ENCODE peak calls at places on chromosome 1, in seven cellular contexts. J, X, E, D, Y, V and M are unnamed samples.

GRCh38 chr1:155174334-155175280 is 958 bp downstream of the TRIM46 start:
- DNase-seq in J (no peak), X (peak; percentile 48), E (peak; percentile 38), D (peak; percentile 69), Y (peak; percentile 36), V (peak; percentile 24), M (no peak)

GRCh38 chr1:219090618-219091017 is 83.1 kb upstream of the LYPLAL1 start:
- DNase-seq in J (no peak), X (no peak), E (no peak), D (no peak), Y (no peak), V (no peak), M (no peak)

GRCh38 chr1:67590329-67590728 is 94.7 kb upstream of the GADD45A start:
- DNase-seq in J (no peak), X (no peak), E (peak; percentile 18), D (peak; percentile 73), Y (no peak), V (peak; percentile 97), M (no peak)

GRCh38 chr1:234214129-234214910 is 158.9 kb upstream of the COA6 start:
- DNase-seq in J (no peak), X (peak; percentile 59), E (peak; percentile 14), D (peak; percentile 74), Y (peak; percentile 52), V (no peak), M (peak; percentile 81)

GRCh38 chr1:234908571-234908970 is 220.1 kb downstream of the TOMM20 start:
- DNase-seq in J (no peak), X (no peak), E (no peak), D (no peak), Y (no peak), V (no peak), M (no peak)

GRCh38 chr1:166811691-166812090 is 27.6 kb upstream of the POGK start:
- DNase-seq in J (no peak), X (no peak), E (no peak), D (no peak), Y (no peak), V (no peak), M (no peak)

GRCh38 chr1:175591083-175591743 is 152.2 kb downstream of the TNR start:
- DNase-seq in J (no peak), X (no peak), E (no peak), D (no peak), Y (no peak), V (peak; percentile 7), M (no peak)

GRCh38 chr1:226903819-226904710 is 33.6 kb downstream of the PSEN2 start:
- DNase-seq in J (no peak), X (no peak), E (no peak), D (peak; percentile 86), Y (no peak), V (no peak), M (no peak)

GRCh38 chr1:204257446-204257845 is 43.7 kb upstream of the GOLT1A start:
- DNase-seq in J (no peak), X (no peak), E (no peak), D (no peak), Y (no peak), V (no peak), M (no peak)

GRCh38 chr1:116569776-116570357 is 959 bp downstream of the CD58 start:
- DNase-seq in J (no peak), X (no peak), E (peak; percentile 80), D (peak; percentile 72), Y (no peak), V (no peak), M (no peak)

GRCh38 chr1:241972703-241973375 is 15.3 kb downstream of the BECN2 start:
- DNase-seq in J (no peak), X (no peak), E (no peak), D (no peak), Y (no peak), V (no peak), M (no peak)

GRCh38 chr1:41728403-41729202 is 190.1 kb downstream of the HIVEP3 start:
- DNase-seq in J (peak; percentile 89), X (no peak), E (peak; percentile 55), D (no peak), Y (peak; percentile 67), V (no peak), M (no peak)

GRCh38 chr1:30629501-30629900 is 93.9 kb downstream of the MATN1 start:
- DNase-seq in J (no peak), X (no peak), E (no peak), D (peak; percentile 56), Y (no peak), V (no peak), M (no peak)

GRCh38 chr1:210214573-210215409 is 17.8 kb upstream of the SERTAD4 start:
- DNase-seq in J (no peak), X (no peak), E (peak; percentile 15), D (no peak), Y (no peak), V (no peak), M (no peak)

GRCh38 chr1:41380979-41381690 is 19.9 kb downstream of the FOXO6 start:
- DNase-seq in J (no peak), X (no peak), E (no peak), D (peak; percentile 90), Y (no peak), V (no peak), M (no peak)

GRCh38 chr1:235158680-235159079 is 2.4 kb downstream of the RBM34 start:
- DNase-seq in J (no peak), X (no peak), E (no peak), D (no peak), Y (no peak), V (no peak), M (no peak)

GRCh38 chr1:114153621-114154145 is at the start of gene SYT6:
- DNase-seq in J (no peak), X (no peak), E (no peak), D (no peak), Y (no peak), V (no peak), M (no peak)

GRCh38 chr1:10624256-10625050 is 149.7 kb downstream of the PEX14 start:
- DNase-seq in J (no peak), X (peak; percentile 50), E (no peak), D (peak; percentile 63), Y (no peak), V (no peak), M (no peak)

GRCh38 chr1:108560143-108560429 is 186 bp downstream of the EEIG2 start:
- DNase-seq in J (no peak), X (no peak), E (no peak), D (no peak), Y (no peak), V (no peak), M (no peak)

GRCh38 chr1:109084563-109085517 is 5.7 kb upstream of the TMEM167B start:
- DNase-seq in J (no peak), X (no peak), E (no peak), D (no peak), Y (no peak), V (no peak), M (no peak)

GRCh38 chr1:45004281-45004920 is 6.7 kb downstream of the HECTD3 start:
- DNase-seq in J (no peak), X (no peak), E (no peak), D (no peak), Y (no peak), V (no peak), M (no peak)

GRCh38 chr1:44999232-44999631 is 11.9 kb downstream of the HECTD3 start:
- DNase-seq in J (no peak), X (no peak), E (no peak), D (no peak), Y (no peak), V (no peak), M (no peak)

GRCh38 chr1:45003741-45004140 is 7.4 kb downstream of the HECTD3 start:
- DNase-seq in J (no peak), X (no peak), E (no peak), D (no peak), Y (no peak), V (no peak), M (no peak)

GRCh38 chr1:45002650-45003645 is 8.2 kb downstream of the HECTD3 start:
- DNase-seq in J (no peak), X (no peak), E (no peak), D (no peak), Y (no peak), V (no peak), M (no peak)

GRCh38 chr1:45001011-45001481 is 10.1 kb downstream of the HECTD3 start:
- DNase-seq in J (no peak), X (peak; percentile 77), E (no peak), D (no peak), Y (no peak), V (no peak), M (no peak)
- TF ChIP-seq POLR2AphosphoS5 in J (no peak), X (no peak), E (no peak), D (no peak), Y (peak; percentile 29), V (no peak), M (no peak)

GRCh38 chr1:95089888-95090287 is 17.1 kb upstream of the ALG14 start:
- DNase-seq in J (no peak), X (no peak), E (no peak), D (no peak), Y (no peak), V (no peak), M (no peak)

GRCh38 chr1:95085376-95085775 is 12.6 kb upstream of the ALG14 start:
- DNase-seq in J (no peak), X (no peak), E (no peak), D (no peak), Y (no peak), V (no peak), M (no peak)

GRCh38 chr1:95084317-95085176 is 11.8 kb upstream of the ALG14 start:
- DNase-seq in J (no peak), X (no peak), E (no peak), D (no peak), Y (peak; percentile 37), V (peak; percentile 39), M (peak; percentile 17)

GRCh38 chr1:95086949-95087533 is 14.3 kb upstream of the ALG14 start:
- DNase-seq in J (no peak), X (no peak), E (no peak), D (no peak), Y (no peak), V (peak; percentile 84), M (no peak)
- TF ChIP-seq POLR2AphosphoS5 in J (no peak), X (no peak), E (peak; percentile 11), D (peak; percentile 42), Y (no peak), V (peak; percentile 17), M (no peak)

GRCh38 chr1:19351858-19352257 is 39.7 kb downstream of the SLC66A1 start:
- DNase-seq in J (no peak), X (no peak), E (no peak), D (peak; percentile 83), Y (no peak), V (no peak), M (no peak)
- TF ChIP-seq POLR2AphosphoS5 in J (no peak), X (no peak), E (peak; percentile 31), D (peak; percentile 64), Y (no peak), V (no peak), M (no peak)

DNA sequence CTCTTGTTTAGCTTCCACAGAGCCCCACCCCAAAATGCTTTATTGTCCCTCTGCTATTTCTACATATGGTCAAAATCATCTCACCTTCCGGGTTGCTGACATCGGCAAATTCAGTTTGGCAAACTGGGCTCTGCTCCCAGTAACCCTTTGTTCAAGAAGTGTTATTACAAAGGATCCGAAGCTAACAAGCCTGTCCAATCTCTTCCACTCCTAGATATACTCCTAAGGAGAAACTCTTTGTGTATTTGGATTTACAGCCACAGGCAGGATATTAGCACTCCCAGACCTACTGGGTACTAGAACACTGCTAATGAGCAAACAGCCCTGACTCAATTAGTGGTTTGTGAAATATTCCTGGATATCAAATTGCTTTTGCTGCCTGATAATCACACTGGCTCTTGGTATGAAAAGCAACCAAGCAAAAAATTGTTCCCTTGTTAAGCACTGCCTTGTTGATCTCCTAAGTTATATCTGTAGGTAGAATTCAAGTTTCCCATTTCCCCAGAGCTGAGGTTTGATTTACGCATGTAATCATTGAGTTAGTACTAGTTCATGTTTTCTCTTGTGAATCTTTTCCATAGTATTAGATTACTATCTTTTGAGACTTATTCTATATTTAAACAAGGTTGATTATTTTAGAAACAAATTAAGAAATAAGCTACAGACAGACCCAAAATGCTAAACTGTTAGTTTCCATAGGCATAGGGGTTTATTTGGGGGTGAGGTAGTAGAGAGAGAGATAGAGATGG is 3.8 kb downstream of the JUN start:
- DNase-seq in J (no peak), X (peak; percentile 53), E (peak; percentile 77), D (peak; percentile 72), Y (no peak), V (peak; percentile 79), M (no peak)
- TF ChIP-seq POLR2AphosphoS5 in J (peak; percentile 38), X (peak; percentile 89), E (peak; percentile 83), D (peak; percentile 64), Y (no peak), V (peak; percentile 81), M (peak; percentile 59)